ENCODE peak calls at places on chromosomes 4 and X, in four cellular contexts. U, I, D and K are unnamed samples.

GRCh38 chr4:173037242-173037641 is 131.4 kb upstream of the GALNT7 start:
- DNase-seq in U (no peak), I (no peak), D (no peak), K (no peak)

GRCh38 chr4:87399148-87399547 is 8.2 kb upstream of the HSD17B11 start:
- DNase-seq in U (no peak), I (no peak), D (peak; percentile 28), K (no peak)

GRCh38 chrX:134849390-134849789 is 141.4 kb upstream of the SMIM10 start:
- DNase-seq in U (no peak), I (no peak), D (no peak), K (no peak)

GRCh38 chr4:110641218-110641617 is 18.3 kb upstream of the PITX2 start:
- DNase-seq in U (no peak), I (no peak), D (no peak), K (no peak)

GRCh38 chrX:80747832-80748231 is 61.8 kb downstream of the BRWD3 start:
- DNase-seq in U (no peak), I (no peak), D (no peak), K (no peak)

GRCh38 chr4:4849106-4849505 is 10.4 kb upstream of the MSX1 start:
- DNase-seq in U (no peak), I (no peak), D (no peak), K (no peak)

GRCh38 chrX:129938081-129938480 is 32.1 kb downstream of the UTP14A start:
- DNase-seq in U (no peak), I (no peak), D (no peak), K (no peak)

GRCh38 chr4:106032851-106033286 is 137.6 kb downstream of the NPNT start:
- DNase-seq in U (no peak), I (peak; percentile 5), D (peak; percentile 37), K (no peak)

GRCh38 chrX:75229774-75230173 is 44.1 kb upstream of the UPRT start:
- DNase-seq in U (no peak), I (no peak), D (no peak), K (peak; percentile 2)

GRCh38 chr4:118289794-118290193 is 63.0 kb downstream of the PRSS12 start:
- DNase-seq in U (no peak), I (no peak), D (no peak), K (no peak)

DNA sequence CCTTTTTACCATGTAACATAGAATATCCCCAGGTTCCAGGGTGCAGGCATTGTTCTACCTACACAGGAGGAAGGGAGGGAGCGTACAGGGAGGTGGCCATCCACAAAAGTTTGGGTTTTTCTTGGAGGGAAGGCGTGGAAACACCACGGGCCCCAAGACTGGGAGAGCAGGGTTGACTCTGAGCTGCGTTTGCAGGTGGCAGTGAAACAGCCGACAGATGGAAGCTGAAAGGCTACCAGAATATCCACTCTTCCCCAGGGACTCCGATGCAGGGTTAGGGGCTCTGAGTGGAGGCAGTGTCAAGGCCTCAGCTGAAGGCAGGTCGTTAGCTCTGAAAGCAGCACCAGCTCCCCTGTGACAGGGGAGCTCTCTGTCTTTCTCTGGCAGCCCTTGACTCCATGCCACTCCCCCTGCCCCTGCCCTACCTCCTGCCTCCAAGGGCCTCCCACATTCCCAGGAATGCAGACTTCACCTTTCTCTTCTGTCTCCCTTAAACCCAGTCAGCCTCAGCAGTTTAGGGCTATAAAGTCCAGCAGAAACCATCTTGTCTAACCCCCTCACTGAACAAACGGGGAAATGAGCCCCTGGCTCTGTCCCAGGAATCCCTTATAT is 14.0 kb upstream of the GLOD5 start:
- DNase-seq in U (no peak), I (no peak), D (no peak), K (no peak)
- TF ChIP-seq MYC in U (no peak), I (no peak), D (no peak), K (no peak)

GRCh38 chr4:102527695-102528094 is 26.5 kb downstream of the NFKB1 start:
- DNase-seq in U (no peak), I (no peak), D (no peak), K (no peak)
- TF ChIP-seq MAX in U (no peak), I (no peak), D (no peak), K (no peak)

GRCh38 chrX:107748490-107748889 is 27.1 kb downstream of the TSC22D3 start:
- DNase-seq in U (no peak), I (no peak), D (no peak), K (no peak)

GRCh38 chrX:107750263-107750662 is 25.3 kb downstream of the TSC22D3 start:
- DNase-seq in U (no peak), I (no peak), D (no peak), K (no peak)

GRCh38 chrX:107744868-107745267 is 30.7 kb downstream of the TSC22D3 start:
- DNase-seq in U (no peak), I (no peak), D (no peak), K (no peak)

GRCh38 chrX:107751127-107751526 is 24.5 kb downstream of the TSC22D3 start:
- DNase-seq in U (no peak), I (no peak), D (no peak), K (no peak)

GRCh38 chrX:107747596-107748161 is 27.9 kb downstream of the TSC22D3 start:
- DNase-seq in U (no peak), I (no peak), D (no peak), K (no peak)
- TF ChIP-seq HDAC2 in U (no peak), I (no peak), D (no peak), K (no peak)

DNA sequence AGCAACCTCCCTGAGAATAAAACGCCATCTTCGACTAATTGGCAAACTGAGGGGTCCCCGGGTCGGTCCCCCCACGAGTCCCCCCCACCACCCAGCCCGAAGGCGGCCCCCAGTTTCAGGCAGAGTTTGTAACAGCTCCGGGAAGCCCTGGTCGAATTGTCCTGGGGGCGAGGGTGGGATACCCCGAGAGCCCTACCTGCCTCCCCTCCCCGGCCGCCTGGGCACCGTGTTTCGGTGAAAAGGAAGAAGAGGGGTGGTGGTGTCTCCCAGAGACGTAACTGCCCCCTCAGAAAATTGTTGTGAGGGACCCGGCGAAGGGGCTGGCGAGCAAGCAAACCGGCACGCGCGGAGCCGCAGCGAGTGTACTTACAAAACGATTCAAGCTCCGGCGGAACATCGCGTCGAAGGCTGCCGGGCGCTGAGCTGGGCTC is 1.2 kb downstream of the ATP11C start:
- DNase-seq in U (peak; percentile 15), I (no peak), D (no peak), K (no peak)
- TF ChIP-seq MYC in U (no peak), I (no peak), D (peak; percentile 4), K (no peak)

GRCh38 chr4:6956087-6956433 is 46.4 kb downstream of the TBC1D14 start:
- DNase-seq in U (no peak), I (no peak), D (no peak), K (no peak)

GRCh38 chr4:6956434-6957147 is 47.0 kb downstream of the TBC1D14 start:
- DNase-seq in U (no peak), I (no peak), D (no peak), K (no peak)

GRCh38 chr4:6951880-6952381 is 42.3 kb downstream of the TBC1D14 start:
- DNase-seq in U (peak; percentile 57), I (no peak), D (no peak), K (no peak)

GRCh38 chr4:6955261-6955911 is 45.8 kb downstream of the TBC1D14 start:
- DNase-seq in U (no peak), I (no peak), D (no peak), K (no peak)

GRCh38 chr4:6953751-6954380 is 44.2 kb downstream of the TBC1D14 start:
- DNase-seq in U (peak; percentile 91), I (no peak), D (no peak), K (no peak)
- TF ChIP-seq MAX in U (no peak), I (no peak), D (peak; percentile 65), K (no peak)

GRCh38 chr4:158786155-158786581 is 17.3 kb downstream of the FNIP2 start:
- DNase-seq in U (no peak), I (no peak), D (no peak), K (no peak)

GRCh38 chr4:158781963-158782362 is 13.1 kb downstream of the FNIP2 start:
- DNase-seq in U (no peak), I (no peak), D (no peak), K (no peak)

GRCh38 chr4:158778712-158779111 is 9.9 kb downstream of the FNIP2 start:
- DNase-seq in U (no peak), I (no peak), D (no peak), K (no peak)

GRCh38 chr4:158783775-158784174 is 14.9 kb downstream of the FNIP2 start:
- DNase-seq in U (no peak), I (no peak), D (no peak), K (no peak)

GRCh38 chr4:158782539-158783360 is 13.9 kb downstream of the FNIP2 start:
- DNase-seq in U (no peak), I (no peak), D (peak; percentile 72), K (peak; percentile 46)
- TF ChIP-seq HDAC2 in U (no peak), I (no peak), D (peak; percentile 25), K (no peak)

GRCh38 chr4:137952116-137952515 is 290.0 kb downstream of the SLC7A11 start:
- DNase-seq in U (no peak), I (no peak), D (no peak), K (no peak)
- TF ChIP-seq MYC in U (no peak), I (no peak), D (no peak), K (no peak)